ENCODE peak calls at places on chromosomes 3 and 15, in ten cellular contexts. Y is activated T-helper 9 cell treated with anti-CD3 and anti-CD28 coated beads, Interleukin-2, amount 50 U/mL, for 16 hours; R is activated T-helper 1 cell treated with anti-CD3 and anti-CD28 coated beads, Interleukin-2, amount 50 U/mL, for 16 hours; I is B cell; Z is NCI-H1105; K is activated naive CD4-positive, alpha-beta T cell treated with anti-CD3 and anti-CD28 coated beads, Interleukin-2, amount 50 U/mL, for 72 hours; P is fibroblast of pulmonary artery; U is stimulated activated CD4-positive, alpha-beta T cell treated with anti-CD3 and anti-CD28 coated beads, TNF-alpha, amount 100 ng/mL, for 4 hours; S is hepatic stellate cell; D is NCI-H1436 treated with DMSO at 0.1 percent for 48 hours. L is an unnamed sample.

GRCh38 chr3:25565807-25566206 is 98.9 kb downstream of the TOP2B start:
- DNase-seq in Z (no peak), S (no peak), U (no peak), P (no peak), K (no peak), D (no peak), R (no peak), I (no peak), Y (no peak), L (no peak)

GRCh38 chr3:66107855-66108254 is 69.1 kb upstream of the MAGI1 start:
- DNase-seq in P (peak; percentile 91), I (no peak), Y (no peak), S (peak; percentile 40), Z (no peak), R (no peak), D (no peak), U (no peak), K (no peak), L (no peak)

GRCh38 chr15:42577514-42578031 is 2.2 kb downstream of the STARD9 start:
- DNase-seq in Z (no peak), I (no peak), P (peak; percentile 60), U (no peak), Y (no peak), S (peak; percentile 49), R (no peak), D (no peak), K (no peak), L (no peak)

GRCh38 chr15:94196536-94196935 is 34.8 kb upstream of the MCTP2 start:
- DNase-seq in I (no peak), Y (no peak), D (no peak), R (no peak), S (peak; percentile 29), Z (no peak), K (no peak), U (no peak), P (no peak), L (no peak)

GRCh38 chr3:109275702-109276293 is 40.5 kb downstream of the DPPA2 start:
- DNase-seq in K (peak; percentile 3), Z (no peak), S (peak; percentile 26), Y (no peak), U (no peak), P (peak; percentile 67), I (no peak), D (no peak), R (no peak), L (peak; percentile 13)

GRCh38 chr3:126677862-126678549 is 23.1 kb upstream of the TXNRD3 start:
- DNase-seq in R (no peak), S (no peak), U (no peak), Y (no peak), Z (no peak), I (no peak), P (no peak), D (no peak), K (no peak), L (no peak)

GRCh38 chr15:97482521-97482920 is 478.0 kb upstream of the ARRDC4 start:
- DNase-seq in S (no peak), Z (no peak), D (no peak), U (no peak), P (no peak), R (no peak), I (no peak), Y (no peak), K (no peak), L (no peak)

GRCh38 chr15:77538011-77538410 is 94.7 kb downstream of the LINGO1 start:
- DNase-seq in Y (no peak), D (no peak), S (no peak), Z (no peak), R (no peak), U (no peak), I (peak; percentile 72), K (no peak), P (no peak), L (no peak)

GRCh38 chr15:75229191-75230015 is 27.7 kb downstream of the C15orf39 start:
- DNase-seq in I (peak; percentile 14), U (no peak), S (peak; percentile 71), K (no peak), Z (no peak), Y (no peak), R (no peak), P (no peak), D (no peak), L (no peak)

L was measured in amniotic stem cell.